ENCODE peak calls at places on chromosomes 2 and 18, in four cellular contexts. K, P, C and N are unnamed samples.

GRCh38 chr2:167732251-167732788 is 515.1 kb downstream of the STK39 start:
- DNase-seq in K (no peak), P (no peak), C (no peak), N (no peak)

GRCh38 chr2:145842002-145842401 is 1322.1 kb upstream of the ZEB2 start:
- DNase-seq in K (no peak), P (no peak), C (no peak), N (no peak)

GRCh38 chr2:233349005-233349998 is 5.0 kb upstream of the DGKD start:
- DNase-seq in K (no peak), P (no peak), C (no peak), N (no peak)

GRCh38 chr2:160371251-160372009 is 122.2 kb downstream of the RBMS1 start:
- DNase-seq in K (no peak), P (no peak), C (no peak), N (no peak)

GRCh38 chr18:34977787-34978532 is 63.3 kb upstream of the MAPRE2 start:
- DNase-seq in K (no peak), P (no peak), C (peak; percentile 7), N (peak; percentile 53)

GRCh38 chr2:212337486-212338343 is 200.9 kb downstream of the ERBB4 start:
- DNase-seq in K (no peak), P (no peak), C (no peak), N (no peak)

GRCh38 chr2:43127208-43127940 is 99.0 kb downstream of the ZFP36L2 start:
- DNase-seq in K (no peak), P (peak; percentile 62), C (peak; percentile 84), N (peak; percentile 91)

GRCh38 chr2:64975232-64975791 is 13.9 kb upstream of the SLC1A4 start:
- DNase-seq in K (no peak), P (no peak), C (no peak), N (no peak)

GRCh38 chr2:237558918-237559645 is 7.3 kb upstream of the PRLH start:
- DNase-seq in K (peak; percentile 37), P (no peak), C (no peak), N (no peak)

GRCh38 chr2:393711-394696 is 106.1 kb upstream of the ALKAL2 start:
- DNase-seq in K (no peak), P (no peak), C (no peak), N (peak; percentile 63)

GRCh38 chr2:45710468-45710867 is 59.0 kb downstream of the PRKCE start:
- DNase-seq in K (no peak), P (no peak), C (no peak), N (no peak)